ENCODE peak calls at places on chromosome 2, in seven cellular contexts. U is activated T-helper 1 cell treated with Interleukin-2 at 50 U/mL for 16 hours, H is fibroblast of pulmonary artery, Y is H1, L is NCI-H1930, T is iPS DF 19.7, W is ovary. N is an unnamed sample.

GRCh38 chr2:70690846-70691245 is 77.2 kb downstream of the ADD2 start:
- DNase-seq in L (no peak), Y (no peak), W (no peak), U (no peak), H (no peak), T (no peak), N (no peak)

GRCh38 chr2:132850688-132851087 is 180.7 kb upstream of the LYPD1 start:
- DNase-seq in U (no peak), Y (no peak), T (no peak), W (no peak), H (no peak), L (no peak), N (no peak)

GRCh38 chr2:158661231-158661630 is 133.9 kb upstream of the DAPL1 start:
- DNase-seq in Y (no peak), T (no peak), H (no peak), W (no peak), L (no peak), U (no peak), N (no peak)

GRCh38 chr2:210199186-210199765 is 26.0 kb downstream of the ACADL start:
- DNase-seq in H (peak; percentile 59), Y (no peak), T (no peak), L (peak; percentile 7), U (no peak), W (no peak), N (peak; percentile 68)

GRCh38 chr2:12106440-12107080 is 360.1 kb downstream of the LPIN1 start:
- DNase-seq in H (peak; percentile 98), T (no peak), U (no peak), Y (no peak), W (no peak), L (no peak), N (peak; percentile 97)

GRCh38 chr2:237627463-237628321 is at the start of gene LRRFIP1:
- DNase-seq in T (no peak), L (no peak), U (peak; percentile 7), W (peak; percentile 37), Y (peak; percentile 54), H (no peak), N (peak; percentile 80)

GRCh38 chr2:168392031-168392430 is 64.0 kb upstream of the CERS6 start:
- DNase-seq in Y (no peak), W (no peak), L (no peak), U (no peak), T (no peak), H (no peak), N (peak; percentile 79)

GRCh38 chr2:39938035-39938835 is 159.2 kb upstream of the THUMPD2 start:
- DNase-seq in Y (no peak), T (no peak), W (no peak), L (no peak), H (peak; percentile 39), U (no peak), N (peak; percentile 72)

GRCh38 chr2:23330214-23330613 is 54.8 kb upstream of the KLHL29 start:
- DNase-seq in U (no peak), L (no peak), H (peak; percentile 11), T (peak; percentile 60), Y (peak; percentile 79), W (no peak), N (peak; percentile 36)

GRCh38 chr2:189421644-189422043 is 19.6 kb upstream of the WDR75 start:
- DNase-seq in T (no peak), H (peak; percentile 84), Y (no peak), U (no peak), L (no peak), W (no peak), N (peak; percentile 24)

GRCh38 chr2:138180691-138181386 is 216.6 kb downstream of the HNMT start:
- DNase-seq in T (no peak), Y (no peak), H (peak; percentile 11), W (no peak), L (no peak), U (no peak), N (no peak)

GRCh38 chr2:175690113-175690716 is 311.9 kb downstream of the LNPK start:
- DNase-seq in T (peak; percentile 9), U (no peak), H (peak; percentile 83), W (no peak), L (peak; percentile 70), Y (no peak), N (peak; percentile 86)

GRCh38 chr2:190615555-190616200 is 33.2 kb upstream of the NAB1 start:
- DNase-seq in T (peak; percentile 45), H (no peak), Y (no peak), W (no peak), L (no peak), U (no peak), N (no peak)

GRCh38 chr2:60073201-60073600 is 480.3 kb downstream of the BCL11A start:
- DNase-seq in H (no peak), Y (no peak), T (no peak), W (no peak), L (no peak), U (no peak), N (no peak)

GRCh38 chr2:100984892-100985307 is 17.2 kb upstream of the RPL31 start:
- DNase-seq in T (no peak), U (peak; percentile 56), H (peak; percentile 80), Y (peak; percentile 80), W (peak; percentile 66), L (peak; percentile 42), N (peak; percentile 87)

GRCh38 chr2:106095478-106096392 is 98.4 kb downstream of the UXS1 start:
- DNase-seq in T (no peak), L (no peak), H (no peak), W (no peak), Y (no peak), U (peak; percentile 81), N (no peak)

GRCh38 chr2:238919307-238919706 is 71.4 kb downstream of the TWIST2 start:
- DNase-seq in T (no peak), Y (no peak), U (no peak), H (no peak), W (no peak), L (no peak), N (no peak)

GRCh38 chr2:61419570-61419969 is 51.3 kb downstream of the USP34 start:
- DNase-seq in H (no peak), Y (no peak), L (no peak), T (no peak), W (no peak), U (no peak), N (peak; percentile 24)

GRCh38 chr2:147398301-147398700 is 446.5 kb upstream of the ACVR2A start:
- DNase-seq in U (no peak), Y (no peak), L (no peak), W (no peak), T (no peak), H (no peak), N (no peak)

GRCh38 chr2:111905990-111906735 is 7.8 kb downstream of the MERTK start:
- DNase-seq in U (no peak), T (no peak), Y (no peak), H (no peak), W (no peak), L (no peak), N (peak; percentile 42)

GRCh38 chr2:55620123-55620779 is 2.8 kb upstream of the PPP4R3B start:
- DNase-seq in Y (no peak), T (no peak), U (no peak), W (no peak), L (no peak), H (peak; percentile 31), N (no peak)

GRCh38 chr2:109497911-109498870 is 115.6 kb downstream of the SEPTIN10 start:
- DNase-seq in H (peak; percentile 22), L (no peak), T (no peak), Y (no peak), W (no peak), U (no peak), N (no peak)

GRCh38 chr2:105406221-105406620 is 7.4 kb upstream of the FHL2 start:
- DNase-seq in U (no peak), L (no peak), W (no peak), T (no peak), Y (no peak), H (peak; percentile 69), N (peak; percentile 66)

GRCh38 chr2:21916934-21917522 is 793.3 kb downstream of the TDRD15 start:
- DNase-seq in W (no peak), H (no peak), T (no peak), U (no peak), Y (no peak), L (no peak), N (no peak)

GRCh38 chr2:120874401-120874821 is 138.7 kb downstream of the GLI2 start:
- DNase-seq in T (no peak), L (no peak), W (no peak), H (no peak), Y (no peak), U (no peak), N (no peak)

GRCh38 chr2:49248506-49248905 is 94.2 kb upstream of the FSHR start:
- DNase-seq in Y (no peak), U (no peak), H (peak; percentile 98), W (no peak), T (no peak), L (no peak), N (peak; percentile 97)

GRCh38 chr2:33730801-33731200 is 131.7 kb upstream of the FAM98A start:
- DNase-seq in L (no peak), T (no peak), Y (no peak), H (no peak), W (no peak), U (no peak), N (no peak)

GRCh38 chr2:12303181-12304030 is 413.3 kb upstream of the TRIB2 start:
- DNase-seq in U (no peak), W (no peak), Y (no peak), H (peak; percentile 95), T (no peak), L (no peak), N (peak; percentile 81)

GRCh38 chr2:109690822-109691541 is 76.8 kb downstream of the SOWAHC start:
- DNase-seq in Y (no peak), U (no peak), T (no peak), H (no peak), W (peak; percentile 54), L (no peak), N (no peak)

GRCh38 chr2:146124741-146125140 is 1604.8 kb upstream of the ZEB2 start:
- DNase-seq in L (no peak), W (no peak), H (peak; percentile 64), U (no peak), Y (no peak), T (no peak), N (peak; percentile 64)

GRCh38 chr2:166417669-166418068 is 41.9 kb upstream of the SCN9A start:
- DNase-seq in W (no peak), T (no peak), L (no peak), U (no peak), H (peak; percentile 61), Y (no peak), N (peak; percentile 52)

GRCh38 chr2:127106998-127107621 is at the start of gene BIN1:
- DNase-seq in W (peak; percentile 87), T (no peak), U (peak; percentile 41), L (peak; percentile 59), H (peak; percentile 92), Y (peak; percentile 90), N (peak; percentile 90)

GRCh38 chr2:201871471-201871870 is 65.1 kb downstream of the CDK15 start:
- DNase-seq in U (no peak), Y (no peak), T (no peak), L (no peak), W (no peak), H (no peak), N (no peak)

GRCh38 chr2:195395351-195395750 is 261.7 kb upstream of the SLC39A10 start:
- DNase-seq in W (no peak), L (no peak), U (no peak), Y (no peak), T (no peak), H (peak; percentile 43), N (peak; percentile 70)

GRCh38 chr2:236017446-236017845 is 150.7 kb downstream of the GBX2 start:
- DNase-seq in T (no peak), H (no peak), U (no peak), Y (no peak), L (no peak), W (no peak), N (no peak)

GRCh38 chr2:223306371-223306770 is 254.4 kb downstream of the KCNE4 start:
- DNase-seq in W (no peak), L (no peak), U (no peak), H (peak; percentile 53), Y (peak; percentile 51), T (no peak), N (peak; percentile 48)

GRCh38 chr2:134234535-134234934 is 19.3 kb upstream of the MGAT5 start:
- DNase-seq in T (no peak), L (no peak), H (no peak), Y (no peak), U (no peak), W (no peak), N (no peak)

GRCh38 chr2:105398522-105399206 is at the start of gene FHL2:
- DNase-seq in T (peak; percentile 47), W (peak; percentile 82), L (peak; percentile 76), U (peak; percentile 36), H (peak; percentile 87), Y (peak; percentile 89), N (peak; percentile 94)

N was measured in adipocyte.